ENCODE peak calls at places on chromosome 1, in six cellular contexts. N is sigmoid colon, P is stomach, K is GM12878, V is K562, S is breast epithelium. B is an unnamed sample.
A peak's percentile ranks its signal among the peaks of the same experiment; 100 is the strongest.

GRCh38 chr1:234643111-234643849 is 33.3 kb upstream of the IRF2BP2 start:
- DNase-seq in N (no peak), P (peak; percentile 77), K (no peak), V (no peak), S (no peak), B (no peak)

GRCh38 chr1:119097380-119097779 is 43.1 kb downstream of the WARS2 start:
- DNase-seq in N (no peak), P (no peak), K (no peak), V (no peak), S (no peak), B (no peak)

GRCh38 chr1:183956559-183957188 is 80.9 kb downstream of the COLGALT2 start:
- DNase-seq in N (no peak), P (no peak), K (peak; percentile 94), V (no peak), S (no peak), B (no peak)

GRCh38 chr1:216210081-216210480 is 213.2 kb downstream of the USH2A start:
- DNase-seq in N (no peak), P (no peak), K (no peak), V (no peak), S (no peak), B (no peak)

GRCh38 chr1:202623075-202623474 is 87.2 kb downstream of the SYT2 start:
- DNase-seq in N (peak; percentile 85), P (no peak), K (no peak), V (peak; percentile 52), S (no peak), B (no peak)

GRCh38 chr1:187203257-187203656 is 374.5 kb downstream of the PLA2G4A start:
- DNase-seq in N (no peak), P (no peak), K (no peak), V (no peak), S (no peak), B (no peak)

GRCh38 chr1:179143332-179143731 is 61.5 kb downstream of the TOR3A start:
- DNase-seq in N (no peak), P (no peak), K (no peak), V (no peak), S (no peak), B (no peak)

GRCh38 chr1:244989813-244990212 is 125.5 kb upstream of the HNRNPU start:
- DNase-seq in N (no peak), P (no peak), K (no peak), V (no peak), S (no peak), B (no peak)

GRCh38 chr1:29539971-29540370 is 303.6 kb downstream of the PTPRU start:
- DNase-seq in N (peak; percentile 6), P (peak; percentile 4), K (no peak), V (no peak), S (no peak), B (peak; percentile 6)

DNA sequence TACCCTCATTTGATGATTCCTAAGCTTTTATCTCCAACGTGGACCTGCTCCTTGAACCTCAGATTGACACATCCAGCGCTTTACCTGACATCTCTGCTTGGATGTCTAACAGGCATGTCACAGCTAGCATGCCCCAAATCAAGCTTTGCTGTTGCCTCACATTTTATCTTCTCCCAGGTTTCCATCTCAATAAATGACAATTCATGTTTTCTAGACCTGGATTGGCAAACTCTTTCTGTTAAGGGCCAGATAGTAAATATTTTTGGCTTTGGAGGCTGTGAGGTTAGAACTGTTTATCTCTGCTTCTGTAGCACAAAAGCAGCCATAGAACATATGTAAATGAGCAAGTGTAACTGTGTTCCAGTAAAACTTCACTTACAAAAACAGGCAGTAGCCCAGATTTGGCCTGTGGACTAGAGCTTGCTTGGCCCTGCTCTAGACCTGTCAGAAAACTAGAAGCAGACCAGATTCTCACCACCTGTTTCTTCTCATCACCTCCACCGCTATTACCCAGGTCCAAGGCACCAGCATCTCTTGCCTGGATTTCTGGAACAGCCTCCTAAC is 42.2 kb downstream of the UBE4B start:
- DNase-seq in N (no peak), P (no peak), K (no peak), V (no peak), S (no peak), B (no peak)
- TF ChIP-seq POLR2AphosphoS5 in N (peak; percentile 82), P (no peak), K (no peak), V (no peak), S (no peak), B (no peak)

DNA sequence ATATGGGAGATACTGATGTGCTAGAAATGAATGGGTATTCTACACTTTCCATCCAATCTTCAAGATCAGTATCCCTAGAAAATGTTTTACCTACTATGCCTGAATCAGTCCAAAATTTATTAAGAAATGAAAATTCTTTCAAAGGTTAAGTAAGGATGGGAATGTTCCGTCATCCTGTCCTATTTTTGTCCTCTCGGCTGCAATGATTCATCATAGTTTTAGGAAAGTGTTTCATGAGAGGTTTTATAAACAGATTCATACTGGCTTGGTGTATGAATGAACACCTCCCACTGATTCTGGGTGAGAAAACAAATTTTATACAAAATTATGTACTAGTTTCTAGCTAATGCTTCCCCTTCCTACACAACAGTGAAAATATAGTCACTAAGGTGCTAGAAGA is 504.6 kb upstream of the NR5A2 start:
- DNase-seq in N (no peak), P (no peak), K (no peak), V (no peak), S (no peak), B (no peak)
- H3K4me1 ChIP-seq in N (peaks cover 4% of the 10 kb centered on the region), P (no peaks in the 10 kb centered on the region), K (no peaks in the 10 kb centered on the region), V (no peaks in the 10 kb centered on the region), S (no peaks in the 10 kb centered on the region), B (no peaks in the 10 kb centered on the region)

GRCh38 chr1:31593136-31593665 is 16.9 kb downstream of the TINAGL1 start:
- DNase-seq in N (no peak), P (no peak), K (no peak), V (no peak), S (peak; percentile 17), B (no peak)

GRCh38 chr1:31596737-31597097 is 20.4 kb downstream of the TINAGL1 start:
- DNase-seq in N (no peak), P (no peak), K (no peak), V (no peak), S (no peak), B (no peak)

GRCh38 chr1:31593770-31594632 is 17.7 kb downstream of the TINAGL1 start:
- DNase-seq in N (peak; percentile 87), P (peak; percentile 90), K (peak; percentile 26), V (peak; percentile 73), S (peak; percentile 83), B (no peak)

GRCh38 chr1:31598980-31599379 is 18.5 kb upstream of the HCRTR1 start:
- DNase-seq in N (no peak), P (no peak), K (no peak), V (no peak), S (peak; percentile 9), B (no peak)

DNA sequence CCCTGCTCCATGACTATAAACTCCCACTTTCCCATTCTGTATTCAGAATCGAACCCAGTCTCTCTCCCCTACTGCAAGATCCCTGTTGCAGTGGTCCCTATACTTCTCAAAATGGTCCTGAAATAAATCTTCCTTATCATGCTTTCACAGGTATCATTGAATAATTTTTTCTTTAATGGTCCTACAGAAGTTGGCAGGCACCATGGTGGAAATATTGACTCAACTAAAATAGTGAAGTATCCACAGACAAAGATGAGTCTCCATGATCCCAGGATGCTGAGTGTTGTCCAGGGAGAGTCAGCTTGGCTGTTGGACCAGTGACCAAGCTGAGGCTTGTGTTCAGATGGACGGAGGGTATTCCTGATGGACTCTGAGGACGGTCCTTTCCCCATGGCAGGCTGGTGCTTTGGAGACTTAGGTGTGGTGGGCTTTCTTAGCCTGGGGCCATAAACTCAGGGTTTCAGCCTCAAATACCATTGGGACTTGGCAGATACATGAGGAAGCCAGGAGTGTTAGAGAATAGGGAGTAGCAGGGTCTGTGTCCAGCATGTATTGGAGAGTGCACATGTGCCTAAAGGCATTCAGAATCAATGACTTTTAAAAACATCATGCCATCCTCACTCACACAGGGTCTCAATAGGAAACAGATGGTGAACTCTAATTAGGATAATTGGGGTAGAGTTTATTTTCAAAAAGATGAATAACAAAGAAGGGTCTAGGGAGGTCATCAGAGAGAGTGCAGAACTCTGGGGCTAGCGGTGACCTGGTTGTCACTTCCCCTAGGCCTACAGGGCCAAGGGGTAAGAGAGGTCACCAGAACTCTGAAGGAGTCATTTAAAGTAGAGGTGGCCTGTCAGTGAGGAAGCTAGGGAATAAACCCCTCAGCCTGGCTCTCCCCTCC is 19.8 kb downstream of the TINAGL1 start:
- DNase-seq in N (no peak), P (no peak), K (no peak), V (no peak), S (peak; percentile 14), B (no peak)
- H3K4me3 ChIP-seq in N (no peak overlapping the region), P (no peak overlapping the region), K (no peak overlapping the region), V (no peak overlapping the region), S (no peak overlapping the region), B (no peak overlapping the region)

GRCh38 chr1:31007462-31007991 is 58.0 kb downstream of the PUM1 start:
- DNase-seq in N (no peak), P (no peak), K (no peak), V (no peak), S (no peak), B (no peak)
- TF ChIP-seq POLR2AphosphoS5 in N (no peak), P (no peak), K (no peak), V (no peak), S (no peak), B (no peak)